ENCODE peak calls at places on chromosome 11, in six cellular contexts. E, S, P, R, Y and J are unnamed samples.

GRCh38 chr11:115911656-115912055 is 407.4 kb upstream of the CADM1 start:
- DNase-seq in Y (no peak), E (no peak), R (no peak), P (no peak), S (no peak), J (no peak)

GRCh38 chr11:22832315-22833041 is 2.9 kb upstream of the SVIP start:
- DNase-seq in E (no peak), S (peak), P (peak), Y (peak), R (peak), J (no peak)

GRCh38 chr11:45145421-45146071 is 893 bp upstream of the PRDM11 start:
- DNase-seq in E (peak), P (no peak), R (peak), S (no peak), Y (no peak), J (peak)

GRCh38 chr11:114256176-114256897 is 39.9 kb upstream of the NNMT start:
- DNase-seq in R (no peak), Y (no peak), P (no peak), E (no peak), S (no peak), J (no peak)

GRCh38 chr11:77747381-77747969 is 73.0 kb downstream of the RSF1 start:
- DNase-seq in Y (no peak), S (no peak), E (no peak), R (no peak), P (no peak), J (no peak)

GRCh38 chr11:100663583-100663982 is 23.5 kb upstream of the ARHGAP42 start:
- DNase-seq in Y (no peak), E (no peak), P (no peak), R (no peak), S (no peak), J (no peak)

GRCh38 chr11:118304227-118304808 is at the start of gene CD3E:
- DNase-seq in S (no peak), R (no peak), Y (no peak), P (no peak), E (no peak), J (no peak)

GRCh38 chr11:46710821-46711269 is 8.2 kb upstream of the F2 start:
- DNase-seq in R (no peak), E (no peak), P (no peak), Y (no peak), S (no peak), J (no peak)

GRCh38 chr11:82996966-82997606 is 74.6 kb downstream of the RAB30 start:
- DNase-seq in P (no peak), R (peak), E (no peak), S (no peak), Y (no peak), J (no peak)

GRCh38 chr11:114068327-114068726 is 8.8 kb downstream of the ZBTB16 start:
- DNase-seq in P (no peak), Y (no peak), R (no peak), S (no peak), E (no peak), J (no peak)

GRCh38 chr11:123216249-123216648 is 21.2 kb upstream of the CLMP start:
- DNase-seq in R (no peak), S (no peak), E (no peak), P (no peak), Y (no peak), J (peak)

GRCh38 chr11:116109228-116109627 is 605.0 kb upstream of the CADM1 start:
- DNase-seq in Y (no peak), R (no peak), P (peak), E (no peak), S (peak), J (no peak)

GRCh38 chr11:69521461-69521860 is 40.0 kb downstream of the LINC01488 start:
- DNase-seq in R (no peak), E (peak), P (no peak), S (no peak), Y (no peak), J (peak)

GRCh38 chr11:117022526-117022925 is 75.7 kb downstream of the SIK3 start:
- DNase-seq in Y (no peak), E (no peak), S (no peak), P (no peak), R (no peak), J (no peak)

GRCh38 chr11:33475999-33476398 is 218.8 kb downstream of the HIPK3 start:
- DNase-seq in P (no peak), R (peak), Y (peak), S (no peak), E (no peak), J (no peak)

GRCh38 chr11:102287963-102288744 is 29.1 kb upstream of the BIRC3 start:
- DNase-seq in Y (peak), R (peak), S (peak), P (peak), E (no peak), J (no peak)

GRCh38 chr11:125566235-125566634 is 3.0 kb upstream of the EI24 start:
- DNase-seq in Y (no peak), E (no peak), S (no peak), R (no peak), P (no peak), J (no peak)

GRCh38 chr11:81420668-81421550 is 1312.8 kb downstream of the FAM181B start:
- DNase-seq in R (no peak), P (no peak), Y (no peak), E (peak), S (no peak), J (no peak)

GRCh38 chr11:119144825-119145476 is 3.9 kb upstream of the ABCG4 start:
- DNase-seq in S (peak), Y (peak), E (peak), P (peak), R (peak), J (peak)

GRCh38 chr11:67022341-67022933 is 497 bp upstream of the SYT12 start:
- DNase-seq in R (no peak), Y (no peak), S (no peak), P (no peak), E (no peak), J (no peak)

GRCh38 chr11:3237119-3237518 is 4.9 kb upstream of the MRGPRE start:
- DNase-seq in Y (no peak), R (no peak), P (no peak), S (no peak), E (no peak), J (no peak)

GRCh38 chr11:65448074-65448417 is 25.4 kb downstream of the NEAT1 start:
- DNase-seq in S (no peak), P (no peak), R (peak), Y (no peak), E (no peak), J (no peak)

GRCh38 chr11:123483058-123483457 is 53.0 kb downstream of the GRAMD1B start:
- DNase-seq in Y (no peak), E (no peak), S (no peak), P (peak), R (no peak), J (no peak)

GRCh38 chr11:33719587-33719986 is 16.6 kb downstream of the CD59 start:
- DNase-seq in E (no peak), R (no peak), S (no peak), P (no peak), Y (no peak), J (no peak)

GRCh38 chr11:114562166-114562916 is 2.7 kb upstream of the NXPE1 start:
- DNase-seq in P (no peak), Y (no peak), S (no peak), R (peak), E (no peak), J (no peak)

GRCh38 chr11:122778148-122778547 is 60.2 kb upstream of the CRTAM start:
- DNase-seq in P (peak), S (no peak), E (no peak), R (peak), Y (no peak), J (no peak)

GRCh38 chr11:561148-562003 is 606 bp downstream of the RASSF7 start:
- DNase-seq in P (peak), E (peak), S (peak), Y (peak), R (no peak), J (no peak)

GRCh38 chr11:100445231-100445735 is 241.8 kb upstream of the ARHGAP42 start:
- DNase-seq in R (peak), P (no peak), S (no peak), E (no peak), Y (no peak), J (no peak)

GRCh38 chr11:123091541-123091940 is 29.6 kb upstream of the HSPA8 start:
- DNase-seq in R (no peak), E (no peak), S (no peak), Y (no peak), P (no peak), J (no peak)

GRCh38 chr11:45021001-45021400 is 70.3 kb upstream of the TP53I11 start:
- DNase-seq in E (no peak), P (no peak), S (no peak), Y (no peak), R (peak), J (no peak)

DNA sequence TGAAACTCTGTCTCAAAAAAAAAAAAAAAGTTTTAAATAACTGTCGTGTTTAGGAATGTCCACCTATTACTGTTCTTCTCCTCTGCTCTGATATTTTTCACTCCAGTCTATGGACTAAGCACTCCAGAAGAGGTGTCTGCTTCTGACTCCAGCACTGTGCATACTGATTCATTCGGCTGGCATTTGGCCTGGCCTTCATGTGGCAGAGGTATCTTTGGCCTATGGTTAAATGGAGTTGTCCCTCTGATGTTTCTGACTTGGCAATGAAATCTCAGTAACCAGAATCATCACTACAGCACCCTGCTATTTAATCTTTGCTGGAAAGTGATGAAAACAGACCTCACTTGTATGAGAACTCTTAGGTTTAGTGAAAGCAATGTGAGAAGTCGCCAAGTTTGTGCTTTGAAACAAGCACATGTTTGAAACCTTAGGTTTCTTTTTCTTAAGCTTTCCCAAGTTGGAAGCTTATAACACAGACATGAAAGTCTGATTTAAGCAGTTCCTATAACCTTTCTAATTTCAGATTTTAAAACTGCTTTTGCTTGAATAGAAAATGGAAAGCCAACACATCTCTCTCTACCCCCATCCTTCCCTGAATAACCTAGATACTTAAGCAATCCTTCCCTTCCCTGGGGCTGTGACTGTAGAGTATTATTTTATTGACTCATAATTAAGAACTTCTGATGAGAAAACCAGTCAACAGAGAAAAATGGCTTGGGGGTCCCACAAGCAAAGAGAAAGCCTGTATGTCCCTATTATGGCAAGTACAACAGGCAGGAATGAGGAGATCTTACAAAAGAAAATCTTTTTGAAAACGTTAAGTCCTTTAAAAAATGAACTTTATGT is 155.0 kb downstream of the MAML2 start:
- DNase-seq in S (no peak), P (no peak), R (peak), Y (peak), E (no peak), J (no peak)
- TF ChIP-seq JUN in S (no peak), P (no peak), R (no peak), Y (no peak), E (no peak), J (no peak)

GRCh38 chr11:109957000-109957399 is 136.2 kb upstream of the ZC3H12C start:
- DNase-seq in E (no peak), Y (no peak), P (no peak), R (no peak), S (no peak), J (no peak)
- TF ChIP-seq JUN in E (no peak), Y (no peak), P (no peak), R (no peak), S (no peak), J (no peak)

GRCh38 chr11:7672276-7672959 is 882 bp downstream of the CYB5R2 start:
- DNase-seq in R (no peak), S (no peak), E (no peak), Y (no peak), P (no peak), J (no peak)
- TF ChIP-seq JUN in R (no peak), S (no peak), E (no peak), Y (no peak), P (no peak), J (no peak)

GRCh38 chr11:58028687-58029411 is 1.9 kb upstream of the OR6Q1 start:
- DNase-seq in R (peak), P (no peak), E (no peak), Y (no peak), S (no peak), J (no peak)
- TF ChIP-seq JUN in R (no peak), P (no peak), E (no peak), Y (no peak), S (no peak), J (no peak)

DNA sequence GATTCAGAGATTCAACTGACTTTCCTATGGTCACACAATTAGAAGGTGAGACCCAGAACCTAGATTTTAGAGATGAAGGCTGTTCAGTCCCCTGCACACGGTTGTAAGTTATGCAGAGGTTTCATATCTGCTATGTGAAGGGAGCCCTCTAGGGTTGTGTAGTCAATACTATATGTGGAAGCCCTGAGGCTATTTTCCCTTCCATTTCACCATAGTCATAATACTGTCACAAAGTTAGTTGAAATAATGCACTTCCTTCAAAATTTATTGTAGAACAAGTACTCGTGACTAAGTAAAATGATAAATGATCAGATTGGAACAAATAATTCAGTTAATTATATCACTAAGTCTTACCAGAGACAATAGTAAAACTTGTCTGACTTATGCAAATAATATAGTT is 48.8 kb downstream of the ENDOD1 start:
- DNase-seq in Y (no peak), E (no peak), P (no peak), R (peak), S (no peak), J (no peak)
- TF ChIP-seq JUN in Y (no peak), E (no peak), P (no peak), R (no peak), S (no peak), J (no peak)

DNA sequence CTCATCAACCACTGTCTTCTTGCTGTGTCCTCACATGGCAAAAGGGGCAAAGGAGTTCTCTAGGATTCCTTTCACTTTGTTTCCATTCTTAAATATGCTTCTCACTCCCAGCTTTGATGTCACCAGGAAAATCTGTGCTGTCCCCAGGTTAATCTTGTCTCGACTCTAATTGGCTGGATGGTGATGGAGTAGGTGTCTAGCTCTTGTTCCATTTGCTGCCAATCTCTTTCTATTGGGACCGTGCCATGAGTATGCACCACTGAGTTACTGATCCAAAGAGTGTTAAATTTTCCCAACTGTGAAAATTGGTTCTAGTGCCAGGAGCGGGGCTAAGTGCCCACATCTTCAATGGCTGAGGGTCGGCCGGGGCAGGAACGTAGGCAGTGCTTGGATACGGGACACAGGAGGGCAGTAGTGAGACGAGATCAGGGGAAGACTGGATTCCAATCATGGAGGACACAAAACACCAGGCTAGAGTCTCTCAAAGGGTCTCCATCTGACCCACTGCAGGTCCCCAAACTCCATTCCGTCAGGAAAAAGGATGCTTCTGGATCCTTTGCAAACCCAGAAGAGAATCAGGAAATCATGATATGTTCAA is 47.7 kb upstream of the CSNK2A3 start:
- DNase-seq in Y (peak), P (no peak), S (peak), R (no peak), E (peak), J (peak)
- TF ChIP-seq JUN in Y (no peak), P (no peak), S (no peak), R (no peak), E (no peak), J (no peak)

GRCh38 chr11:20337526-20338154 is 25.9 kb upstream of the HTATIP2 start:
- DNase-seq in S (no peak), E (peak), P (peak), R (peak), Y (peak), J (peak)

GRCh38 chr11:20342347-20343279 is 20.9 kb upstream of the HTATIP2 start:
- DNase-seq in R (no peak), P (no peak), S (no peak), Y (peak), E (peak), J (peak)
- TF ChIP-seq JUN in R (no peak), P (no peak), S (no peak), Y (no peak), E (no peak), J (no peak)

DNA sequence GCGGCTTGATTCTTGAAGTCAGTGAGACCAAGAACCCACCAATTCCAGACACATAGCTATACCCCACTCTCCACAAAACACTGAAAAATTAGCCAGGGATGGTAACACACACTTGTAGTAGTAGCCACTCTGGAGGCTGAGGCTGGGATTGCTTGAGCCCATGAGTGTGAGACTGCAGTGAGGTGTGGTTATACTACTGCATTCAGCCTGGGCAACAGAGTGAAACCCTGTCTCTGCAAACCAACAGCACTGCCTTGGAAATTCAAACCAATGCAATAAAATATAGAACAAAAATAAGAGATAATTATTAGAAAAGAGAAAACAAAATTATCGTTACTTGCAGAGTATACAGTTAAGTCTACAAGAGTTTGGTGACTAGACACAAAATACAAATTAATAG is 20.2 kb upstream of the PRDM10 start:
- DNase-seq in P (no peak), S (no peak), E (no peak), R (no peak), Y (no peak), J (no peak)
- TF ChIP-seq JUN in P (no peak), S (no peak), E (no peak), R (no peak), Y (no peak), J (no peak)